ENCODE peak calls at places on chromosome 3, in four cellular contexts. T is H9, Q is keratinocyte, J is AG04450. Y is an unnamed sample.

GRCh38 chr3:16448691-16449090 is 64.8 kb downstream of the RFTN1 start:
- DNase-seq in T (peak), Q (peak), J (peak), Y (no peak)

GRCh38 chr3:28915711-28916481 is 365.0 kb upstream of the RBMS3 start:
- DNase-seq in T (peak), Q (no peak), J (peak), Y (peak)

GRCh38 chr3:47857151-47857550 is 54.2 kb downstream of the DHX30 start:
- DNase-seq in T (no peak), Q (no peak), J (no peak), Y (no peak)

GRCh38 chr3:189096092-189096491 is 75.7 kb upstream of the TPRG1 start:
- DNase-seq in T (no peak), Q (no peak), J (no peak), Y (no peak)

GRCh38 chr3:185442031-185442430 is 56.8 kb downstream of the TMEM41A start:
- DNase-seq in T (no peak), Q (no peak), J (no peak), Y (no peak)

GRCh38 chr3:48238506-48239085 is 2.3 kb upstream of the ZNF589 start:
- DNase-seq in T (no peak), Q (no peak), J (no peak), Y (no peak)

GRCh38 chr3:184773341-184774186 is 38.4 kb upstream of the VPS8 start:
- DNase-seq in T (no peak), Q (no peak), J (no peak), Y (no peak)

GRCh38 chr3:194555175-194556062 is 68.6 kb upstream of the ATP13A3 start:
- DNase-seq in T (no peak), Q (no peak), J (no peak), Y (no peak)

GRCh38 chr3:13189639-13190375 is 116.6 kb upstream of the IQSEC1 start:
- DNase-seq in T (no peak), Q (no peak), J (no peak), Y (no peak)

GRCh38 chr3:99131876-99132275 is 230.4 kb upstream of the DCBLD2 start:
- DNase-seq in T (no peak), Q (no peak), J (no peak), Y (no peak)

GRCh38 chr3:18389108-18389733 is 35.9 kb downstream of the SATB1 start:
- DNase-seq in T (no peak), Q (no peak), J (no peak), Y (no peak)

GRCh38 chr3:157573281-157573680 is 70.1 kb upstream of the VEPH1 start:
- DNase-seq in T (no peak), Q (no peak), J (no peak), Y (no peak)

GRCh38 chr3:3316523-3316922 is 137.0 kb upstream of the CRBN start:
- DNase-seq in T (no peak), Q (no peak), J (no peak), Y (no peak)

GRCh38 chr3:64327039-64327804 is 102.0 kb upstream of the PRICKLE2 start:
- DNase-seq in T (no peak), Q (no peak), J (no peak), Y (no peak)

GRCh38 chr3:193732391-193732790 is 139.4 kb downstream of the OPA1 start:
- DNase-seq in T (no peak), Q (no peak), J (peak), Y (no peak)

GRCh38 chr3:135215516-135215915 is 420.5 kb downstream of the EPHB1 start:
- DNase-seq in T (no peak), Q (no peak), J (no peak), Y (no peak)

GRCh38 chr3:49469037-49469875 is 811 bp upstream of the DAG1 start:
- DNase-seq in T (peak), Q (no peak), J (no peak), Y (peak)

GRCh38 chr3:193333229-193333628 is 45.3 kb downstream of the ATP13A5 start:
- DNase-seq in T (no peak), Q (no peak), J (no peak), Y (no peak)

GRCh38 chr3:194404365-194405140 is 5.5 kb upstream of the GP5 start:
- DNase-seq in T (no peak), Q (no peak), J (no peak), Y (no peak)

GRCh38 chr3:120432105-120432860 is 18.5 kb downstream of the FSTL1 start:
- DNase-seq in T (peak), Q (no peak), J (peak), Y (no peak)

GRCh38 chr3:8542190-8542980 is 40.8 kb downstream of the LMCD1 start:
- DNase-seq in T (no peak), Q (no peak), J (no peak), Y (no peak)

GRCh38 chr3:48469046-48469915 is 22.7 kb downstream of the ATRIP start:
- DNase-seq in T (no peak), Q (no peak), J (no peak), Y (no peak)

GRCh38 chr3:36060950-36061349 is 319.4 kb upstream of the STAC start:
- DNase-seq in T (no peak), Q (no peak), J (no peak), Y (no peak)

GRCh38 chr3:10551821-10552630 is 46.6 kb upstream of the ATP2B2 start:
- DNase-seq in T (peak), Q (no peak), J (no peak), Y (no peak)

GRCh38 chr3:96465521-96465920 is 348.9 kb upstream of the EPHA6 start:
- DNase-seq in T (no peak), Q (no peak), J (no peak), Y (no peak)

GRCh38 chr3:58572013-58572633 is 5.1 kb downstream of the FAM107A start:
- DNase-seq in T (no peak), Q (no peak), J (no peak), Y (no peak)

GRCh38 chr3:133928136-133928893 is 32.6 kb upstream of the RAB6B start:
- DNase-seq in T (no peak), Q (no peak), J (no peak), Y (no peak)

GRCh38 chr3:149703474-149703873 is 45.6 kb upstream of the WWTR1 start:
- DNase-seq in T (no peak), Q (no peak), J (no peak), Y (no peak)

GRCh38 chr3:22542311-22542710 is 660.8 kb upstream of the UBE2E2 start:
- DNase-seq in T (no peak), Q (no peak), J (no peak), Y (no peak)

GRCh38 chr3:157330206-157330605 is 106.4 kb upstream of the PTX3 start:
- DNase-seq in T (no peak), Q (no peak), J (no peak), Y (no peak)

GRCh38 chr3:60636846-60637245 is 614.4 kb downstream of the FHIT start:
- DNase-seq in T (peak), Q (no peak), J (no peak), Y (no peak)

GRCh38 chr3:37935756-37936666 is 54.6 kb upstream of the VILL start:
- DNase-seq in T (no peak), Q (no peak), J (peak), Y (no peak)

GRCh38 chr3:159937561-159937960 is 51.1 kb upstream of the IL12A start:
- DNase-seq in T (no peak), Q (no peak), J (no peak), Y (no peak)

GRCh38 chr3:27596334-27596841 is 112.2 kb upstream of the SLC4A7 start:
- DNase-seq in T (no peak), Q (no peak), J (no peak), Y (no peak)

GRCh38 chr3:48285675-48286074 is 44.8 kb downstream of the ZNF589 start:
- DNase-seq in T (no peak), Q (no peak), J (no peak), Y (no peak)

GRCh38 chr3:12796171-12797123 is at the start of gene CAND2:
- DNase-seq in T (peak), Q (no peak), J (no peak), Y (peak)

GRCh38 chr3:170563712-170564423 is 22.0 kb downstream of the SLC7A14 start:
- DNase-seq in T (no peak), Q (no peak), J (peak), Y (no peak)

GRCh38 chr3:127149621-127150310 is 43.2 kb upstream of the PRR23E start:
- DNase-seq in T (no peak), Q (no peak), J (no peak), Y (no peak)
- TF ChIP-seq CTCF in T (no peak), Q (no peak), J (no peak), Y (no peak)

GRCh38 chr3:153927107-153927506 is 194.1 kb upstream of the ARHGEF26 start:
- DNase-seq in T (no peak), Q (peak), J (peak), Y (no peak)
- TF ChIP-seq CTCF in T (peak), Q (no peak), J (peak), Y (no peak)

DNA sequence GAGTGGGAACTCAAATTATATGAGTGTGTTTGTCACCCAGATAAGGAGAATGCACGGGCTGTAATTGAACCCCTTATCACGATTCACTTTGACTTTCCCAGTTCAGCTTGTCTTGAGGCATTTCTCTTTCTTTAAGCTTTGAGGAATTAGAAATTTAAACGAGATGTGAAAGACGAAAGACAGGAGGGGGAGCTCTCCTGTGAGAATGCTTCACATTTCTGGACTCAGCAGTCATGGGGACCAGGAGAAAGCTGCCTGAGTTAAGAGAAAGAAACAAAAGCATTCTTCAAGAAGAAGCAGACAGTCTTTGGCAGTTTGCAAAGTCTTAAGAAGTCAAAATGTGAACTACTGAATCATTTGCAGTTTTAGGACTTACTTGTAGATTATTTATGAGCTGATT is 205.6 kb downstream of the NECTIN3 start:
- DNase-seq in T (no peak), Q (no peak), J (peak), Y (no peak)
- TF ChIP-seq CTCF in T (peak), Q (no peak), J (peak), Y (no peak)

DNA sequence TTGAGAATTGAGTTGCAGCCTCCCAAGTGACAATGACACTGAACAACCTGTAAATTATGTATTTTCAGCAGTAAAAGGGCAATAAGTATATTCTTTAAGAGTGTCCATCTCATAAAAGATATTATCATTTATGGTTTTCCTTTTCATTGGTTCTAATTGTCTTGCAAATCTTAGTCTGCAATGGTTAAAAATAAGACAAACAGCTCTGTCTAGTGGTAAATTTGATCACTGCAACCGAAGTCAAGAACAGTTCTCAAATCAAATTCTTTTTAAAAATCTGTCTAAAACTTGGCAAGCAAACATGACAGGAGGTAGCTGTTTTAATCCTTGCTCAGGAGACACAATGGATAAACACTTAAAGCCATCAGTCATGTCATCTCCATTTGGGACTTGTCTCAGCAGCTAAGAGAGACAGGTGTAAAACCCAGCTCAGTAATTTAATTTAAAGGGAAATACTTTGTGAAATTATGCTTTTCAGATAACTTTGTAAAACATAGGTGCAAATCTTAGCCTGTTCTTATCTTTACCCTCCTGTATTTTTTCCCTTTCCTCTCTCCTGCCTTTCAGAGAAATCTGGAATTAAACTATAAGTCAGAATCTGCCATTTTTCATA is 150.3 kb upstream of the ARHGEF26 start:
- DNase-seq in T (no peak), Q (no peak), J (no peak), Y (no peak)
- TF ChIP-seq CTCF in T (peak), Q (peak), J (peak), Y (no peak)

GRCh38 chr3:14200841-14201240 is 22.2 kb downstream of the LSM3 start:
- DNase-seq in T (no peak), Q (no peak), J (no peak), Y (no peak)
- TF ChIP-seq CTCF in T (no peak), Q (no peak), J (no peak), Y (no peak)

Y was measured in glutamatergic neuron.